ENCODE peak calls at places on chromosomes 16 and 17, in six cellular contexts. One of them, this sample, is unnamed.

GRCh38 chr16:68790130-68790761 is 53.1 kb upstream of the TANGO6 start:
- DNase-seq in upper lobe of right lung: no peak
- DNase-seq in GM10248: no peak
- DNase-seq in foreskin fibroblast: peak
- DNase-seq in nephron progenitor cell: no peak
- DNase-seq in tibial nerve: no peak
- DNase-seq in this sample: no peak

GRCh38 chr17:82320956-82321927 is 3.8 kb upstream of the CD7 start:
- DNase-seq in upper lobe of right lung: peak
- DNase-seq in GM10248: peak
- DNase-seq in foreskin fibroblast: no peak
- DNase-seq in nephron progenitor cell: peak
- DNase-seq in tibial nerve: no peak
- DNase-seq in this sample: peak

GRCh38 chr16:29811896-29812665 is at the start of gene PRRT2:
- DNase-seq in upper lobe of right lung: no peak
- DNase-seq in GM10248: peak
- DNase-seq in foreskin fibroblast: peak
- DNase-seq in nephron progenitor cell: peak
- DNase-seq in tibial nerve: peak
- DNase-seq in this sample: no peak

GRCh38 chr17:77560841-77561240 is 397.7 kb upstream of the TNRC6C start:
- DNase-seq in upper lobe of right lung: no peak
- DNase-seq in GM10248: no peak
- DNase-seq in foreskin fibroblast: no peak
- DNase-seq in nephron progenitor cell: no peak
- DNase-seq in tibial nerve: no peak
- DNase-seq in this sample: no peak

GRCh38 chr17:43720311-43721060 is 38.1 kb downstream of the SOST start:
- DNase-seq in upper lobe of right lung: peak
- DNase-seq in GM10248: peak
- DNase-seq in foreskin fibroblast: peak
- DNase-seq in nephron progenitor cell: peak
- DNase-seq in tibial nerve: peak
- DNase-seq in this sample: peak

GRCh38 chr17:44383363-44383762 is 6.1 kb downstream of the ITGA2B start:
- DNase-seq in upper lobe of right lung: no peak
- DNase-seq in GM10248: no peak
- DNase-seq in foreskin fibroblast: no peak
- DNase-seq in nephron progenitor cell: no peak
- DNase-seq in tibial nerve: no peak
- DNase-seq in this sample: no peak

GRCh38 chr16:51753382-51753781 is 602.3 kb upstream of the SALL1 start:
- DNase-seq in upper lobe of right lung: no peak
- DNase-seq in GM10248: no peak
- DNase-seq in foreskin fibroblast: no peak
- DNase-seq in nephron progenitor cell: no peak
- DNase-seq in tibial nerve: no peak
- DNase-seq in this sample: no peak

GRCh38 chr16:69286941-69287713 is 24.0 kb upstream of the VPS4A start:
- DNase-seq in upper lobe of right lung: peak
- DNase-seq in GM10248: peak
- DNase-seq in foreskin fibroblast: peak
- DNase-seq in nephron progenitor cell: no peak
- DNase-seq in tibial nerve: peak
- DNase-seq in this sample: no peak

GRCh38 chr17:83010323-83011200 is 68.8 kb upstream of the METRNL start:
- DNase-seq in upper lobe of right lung: no peak
- DNase-seq in GM10248: no peak
- DNase-seq in foreskin fibroblast: peak
- DNase-seq in nephron progenitor cell: no peak
- DNase-seq in tibial nerve: no peak
- DNase-seq in this sample: no peak

GRCh38 chr17:48351916-48352332 is 78.1 kb downstream of the SKAP1 start:
- DNase-seq in upper lobe of right lung: no peak
- DNase-seq in GM10248: peak
- DNase-seq in foreskin fibroblast: peak
- DNase-seq in nephron progenitor cell: no peak
- DNase-seq in tibial nerve: no peak
- DNase-seq in this sample: no peak

GRCh38 chr16:86346034-86346433 is 164.3 kb upstream of the FOXF1 start:
- DNase-seq in upper lobe of right lung: no peak
- DNase-seq in GM10248: no peak
- DNase-seq in foreskin fibroblast: no peak
- DNase-seq in nephron progenitor cell: no peak
- DNase-seq in tibial nerve: no peak
- DNase-seq in this sample: no peak

GRCh38 chr16:56102159-56102798 is 89.0 kb upstream of the GNAO1 start:
- DNase-seq in upper lobe of right lung: no peak
- DNase-seq in GM10248: no peak
- DNase-seq in foreskin fibroblast: no peak
- DNase-seq in nephron progenitor cell: peak
- DNase-seq in tibial nerve: no peak
- DNase-seq in this sample: no peak

GRCh38 chr17:44348234-44348987 is 3.3 kb downstream of the GRN start:
- DNase-seq in upper lobe of right lung: peak
- DNase-seq in GM10248: peak
- DNase-seq in foreskin fibroblast: peak
- DNase-seq in nephron progenitor cell: no peak
- DNase-seq in tibial nerve: no peak
- DNase-seq in this sample: no peak

GRCh38 chr16:26413780-26414179 is 652.9 kb upstream of the C16orf82 start:
- DNase-seq in upper lobe of right lung: no peak
- DNase-seq in GM10248: no peak
- DNase-seq in foreskin fibroblast: no peak
- DNase-seq in nephron progenitor cell: no peak
- DNase-seq in tibial nerve: no peak
- DNase-seq in this sample: no peak

GRCh38 chr17:6578491-6578890 is 22.1 kb upstream of the PITPNM3 start:
- DNase-seq in upper lobe of right lung: no peak
- DNase-seq in GM10248: no peak
- DNase-seq in foreskin fibroblast: no peak
- DNase-seq in nephron progenitor cell: no peak
- DNase-seq in tibial nerve: no peak
- DNase-seq in this sample: no peak

GRCh38 chr16:66357523-66357928 is 9.0 kb upstream of the CDH5 start:
- DNase-seq in upper lobe of right lung: no peak
- DNase-seq in GM10248: peak
- DNase-seq in foreskin fibroblast: peak
- DNase-seq in nephron progenitor cell: peak
- DNase-seq in tibial nerve: peak
- DNase-seq in this sample: no peak

GRCh38 chr17:15185625-15185991 is 79.5 kb downstream of the PMP22 start:
- DNase-seq in upper lobe of right lung: no peak
- DNase-seq in GM10248: no peak
- DNase-seq in foreskin fibroblast: peak
- DNase-seq in nephron progenitor cell: no peak
- DNase-seq in tibial nerve: no peak
- DNase-seq in this sample: no peak

GRCh38 chr16:57619606-57620315 is 8.7 kb upstream of the ADGRG1 start:
- DNase-seq in upper lobe of right lung: peak
- DNase-seq in GM10248: no peak
- DNase-seq in foreskin fibroblast: no peak
- DNase-seq in nephron progenitor cell: no peak
- DNase-seq in tibial nerve: peak
- DNase-seq in this sample: no peak

GRCh38 chr17:876272-876671 is 94.1 kb downstream of the MRM3 start:
- DNase-seq in upper lobe of right lung: no peak
- DNase-seq in GM10248: peak
- DNase-seq in foreskin fibroblast: no peak
- DNase-seq in nephron progenitor cell: no peak
- DNase-seq in tibial nerve: no peak
- DNase-seq in this sample: no peak

GRCh38 chr16:9761870-9762269 is 420.4 kb downstream of the GRIN2A start:
- DNase-seq in upper lobe of right lung: no peak
- DNase-seq in GM10248: no peak
- DNase-seq in foreskin fibroblast: no peak
- DNase-seq in nephron progenitor cell: no peak
- DNase-seq in tibial nerve: no peak
- DNase-seq in this sample: no peak

GRCh38 chr16:87812200-87812656 is 46.4 kb upstream of the KLHDC4 start:
- DNase-seq in upper lobe of right lung: no peak
- DNase-seq in GM10248: no peak
- DNase-seq in foreskin fibroblast: no peak
- DNase-seq in nephron progenitor cell: no peak
- DNase-seq in tibial nerve: no peak
- DNase-seq in this sample: no peak

GRCh38 chr17:34414338-34414737 is 51.3 kb upstream of the CCL1 start:
- DNase-seq in upper lobe of right lung: no peak
- DNase-seq in GM10248: no peak
- DNase-seq in foreskin fibroblast: no peak
- DNase-seq in nephron progenitor cell: no peak
- DNase-seq in tibial nerve: no peak
- DNase-seq in this sample: no peak

DNA sequence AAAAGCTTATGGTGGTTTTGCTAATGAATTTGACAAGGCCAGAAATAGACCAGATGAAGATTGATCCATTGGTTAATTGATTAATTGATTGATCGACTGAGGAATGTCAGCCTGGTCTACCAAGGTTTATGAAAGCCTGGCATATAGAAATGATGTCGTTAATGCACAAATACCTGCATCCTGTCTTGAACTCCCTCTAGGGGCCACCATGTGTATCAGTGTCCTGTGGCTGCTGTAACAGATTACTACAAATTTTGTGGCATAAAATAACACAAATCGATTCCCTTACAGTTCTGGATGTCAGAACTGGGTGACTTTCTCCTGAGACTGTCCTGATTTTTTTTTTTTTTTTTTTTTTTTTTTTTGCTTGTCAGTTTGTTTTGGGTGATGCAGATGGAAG is 553.2 kb downstream of the MAF start:
- DNase-seq in upper lobe of right lung: no peak
- DNase-seq in GM10248: no peak
- DNase-seq in foreskin fibroblast: no peak
- DNase-seq in nephron progenitor cell: no peak
- DNase-seq in tibial nerve: no peak
- DNase-seq in this sample: no peak
- TF ChIP-seq CTCF in upper lobe of right lung: peak
- TF ChIP-seq CTCF in GM10248: peak
- TF ChIP-seq CTCF in foreskin fibroblast: no peak
- TF ChIP-seq CTCF in nephron progenitor cell: peak
- TF ChIP-seq CTCF in tibial nerve: no peak
- TF ChIP-seq CTCF in this sample: no peak

GRCh38 chr17:19363114-19363438 is 553 bp upstream of the B9D1 start:
- DNase-seq in upper lobe of right lung: no peak
- DNase-seq in GM10248: no peak
- DNase-seq in foreskin fibroblast: no peak
- DNase-seq in nephron progenitor cell: no peak
- DNase-seq in tibial nerve: no peak
- DNase-seq in this sample: no peak
- TF ChIP-seq CTCF in upper lobe of right lung: no peak
- TF ChIP-seq CTCF in GM10248: no peak
- TF ChIP-seq CTCF in foreskin fibroblast: no peak
- TF ChIP-seq CTCF in nephron progenitor cell: no peak
- TF ChIP-seq CTCF in tibial nerve: no peak
- TF ChIP-seq CTCF in this sample: peak

GRCh38 chr16:10946308-10946707 is 1.9 kb downstream of the CLEC16A start:
- DNase-seq in upper lobe of right lung: peak
- DNase-seq in GM10248: no peak
- DNase-seq in foreskin fibroblast: no peak
- DNase-seq in nephron progenitor cell: no peak
- DNase-seq in tibial nerve: no peak
- DNase-seq in this sample: no peak

GRCh38 chr16:10942352-10943297 is at the start of gene DEXI:
- DNase-seq in upper lobe of right lung: peak
- DNase-seq in GM10248: peak
- DNase-seq in foreskin fibroblast: peak
- DNase-seq in nephron progenitor cell: peak
- DNase-seq in tibial nerve: peak
- DNase-seq in this sample: peak

GRCh38 chr16:10945065-10945787 is 862 bp downstream of the CLEC16A start:
- DNase-seq in upper lobe of right lung: no peak
- DNase-seq in GM10248: no peak
- DNase-seq in foreskin fibroblast: no peak
- DNase-seq in nephron progenitor cell: no peak
- DNase-seq in tibial nerve: no peak
- DNase-seq in this sample: no peak

GRCh38 chr16:10947211-10947787 is 2.9 kb downstream of the CLEC16A start:
- DNase-seq in upper lobe of right lung: peak
- DNase-seq in GM10248: no peak
- DNase-seq in foreskin fibroblast: no peak
- DNase-seq in nephron progenitor cell: no peak
- DNase-seq in tibial nerve: no peak
- DNase-seq in this sample: no peak

GRCh38 chr16:10944249-10945064 is at the start of gene CLEC16A:
- DNase-seq in upper lobe of right lung: peak
- DNase-seq in GM10248: peak
- DNase-seq in foreskin fibroblast: peak
- DNase-seq in nephron progenitor cell: peak
- DNase-seq in tibial nerve: peak
- DNase-seq in this sample: peak
- TF ChIP-seq CTCF in upper lobe of right lung: no peak
- TF ChIP-seq CTCF in GM10248: no peak
- TF ChIP-seq CTCF in foreskin fibroblast: no peak
- TF ChIP-seq CTCF in nephron progenitor cell: no peak
- TF ChIP-seq CTCF in tibial nerve: no peak
- TF ChIP-seq CTCF in this sample: no peak

DNA sequence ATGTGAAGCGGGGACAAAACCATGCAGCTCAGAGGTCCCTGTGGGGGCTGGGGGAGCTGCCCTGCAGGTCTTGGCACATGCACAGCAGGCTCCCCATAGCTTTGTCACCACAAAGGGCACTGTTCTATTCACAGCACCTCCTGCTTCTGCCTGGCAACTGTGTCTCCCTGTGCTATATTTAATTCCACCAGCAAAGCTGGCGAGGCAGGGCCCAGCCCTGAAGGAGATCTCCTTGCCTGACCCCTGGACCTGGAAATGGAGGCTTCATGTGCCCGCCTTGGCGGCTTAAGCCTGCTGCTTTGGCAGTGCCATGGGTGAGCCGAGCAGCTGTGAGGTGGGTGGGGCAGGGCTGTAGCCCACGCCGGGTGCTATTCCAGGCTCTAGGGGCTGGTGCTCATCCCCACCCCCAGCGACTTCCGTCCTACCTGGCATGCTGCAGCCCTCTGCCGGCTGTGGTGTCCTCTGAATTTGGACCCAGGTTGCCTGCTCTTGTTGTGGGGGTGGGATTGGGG is 6.8 kb downstream of the LDHD start:
- DNase-seq in upper lobe of right lung: peak
- DNase-seq in GM10248: peak
- DNase-seq in foreskin fibroblast: no peak
- DNase-seq in nephron progenitor cell: no peak
- DNase-seq in tibial nerve: no peak
- DNase-seq in this sample: no peak
- TF ChIP-seq CTCF in upper lobe of right lung: no peak
- TF ChIP-seq CTCF in GM10248: no peak
- TF ChIP-seq CTCF in foreskin fibroblast: no peak
- TF ChIP-seq CTCF in nephron progenitor cell: no peak
- TF ChIP-seq CTCF in tibial nerve: no peak
- TF ChIP-seq CTCF in this sample: no peak

This sample was measured in CD8-positive, alpha-beta T cell.